ENCODE peak calls at places on chromosomes 6 and 20, in ten cellular contexts. T is H9; W is nephron progenitor cell; O is cardiac fibroblast; C is SHP77; K is natural killer cell treated with Interleukin-12 subunit alpha and Interleukin-12 subunit beta and Interleukin-15 and Interleukin-18, amount 100 ng/mL, for 72 hours; S is omental fat pad; Y is stimulated activated naive CD4-positive, alpha-beta T cell; P is activated CD4-positive, alpha-beta T cell treated with anti-CD3 and anti-CD28 coated beads for 36 hours; E is NCI-H1092. N is an unnamed sample.

GRCh38 chr6:130470777-130471176 is 105.0 kb downstream of the TMEM200A start:
- DNase-seq in T (no peak), W (no peak), O (no peak), C (no peak), K (no peak), S (no peak), Y (no peak), P (no peak), E (no peak), N (no peak)

GRCh38 chr20:36121981-36122930 is 32.3 kb upstream of the EPB41L1 start:
- DNase-seq in T (no peak), W (no peak), O (no peak), C (no peak), K (no peak), S (no peak), Y (no peak), P (no peak), E (no peak), N (no peak)

GRCh38 chr6:77466055-77467028 is 3.1 kb upstream of the HTR1B start:
- DNase-seq in T (peak), W (peak), O (peak), C (peak), K (no peak), S (no peak), Y (no peak), P (peak), E (no peak), N (no peak)

GRCh38 chr6:37967651-37968050 is 148.1 kb downstream of the ZFAND3 start:
- DNase-seq in T (no peak), W (no peak), O (no peak), C (no peak), K (no peak), S (no peak), Y (no peak), P (no peak), E (no peak), N (no peak)

GRCh38 chr20:4041748-4042411 is 26.5 kb upstream of the RNF24 start:
- DNase-seq in T (no peak), W (no peak), O (peak), C (peak), K (no peak), S (peak), Y (no peak), P (no peak), E (no peak), N (no peak)

GRCh38 chr6:74137910-74138309 is 441.9 kb downstream of the CD109 start:
- DNase-seq in T (no peak), W (no peak), O (peak), C (no peak), K (no peak), S (no peak), Y (no peak), P (no peak), E (no peak), N (no peak)

GRCh38 chr6:151313060-151313459 is 73.3 kb downstream of the AKAP12 start:
- DNase-seq in T (peak), W (no peak), O (peak), C (no peak), K (no peak), S (no peak), Y (no peak), P (no peak), E (peak), N (peak)

GRCh38 chr20:62305149-62305764 is 2.5 kb downstream of the ADRM1 start:
- DNase-seq in T (no peak), W (no peak), O (peak), C (no peak), K (no peak), S (no peak), Y (no peak), P (no peak), E (no peak), N (no peak)

GRCh38 chr20:23679448-23680092 is 9.3 kb downstream of the CST4 start:
- DNase-seq in T (peak), W (no peak), O (no peak), C (no peak), K (no peak), S (no peak), Y (no peak), P (no peak), E (no peak), N (no peak)

GRCh38 chr6:107822154-107823046 is 1.7 kb downstream of the SCML4 start:
- DNase-seq in T (no peak), W (no peak), O (no peak), C (no peak), K (peak), S (no peak), Y (peak), P (peak), E (no peak), N (no peak)

GRCh38 chr6:159328052-159328451 is 158.9 kb downstream of the FNDC1 start:
- DNase-seq in T (no peak), W (no peak), O (no peak), C (no peak), K (no peak), S (no peak), Y (no peak), P (no peak), E (no peak), N (no peak)

GRCh38 chr6:126804255-126805064 is 314.0 kb upstream of the RSPO3 start:
- DNase-seq in T (no peak), W (peak), O (peak), C (peak), K (no peak), S (no peak), Y (no peak), P (peak), E (peak), N (no peak)

GRCh38 chr6:14396826-14397517 is 279.4 kb downstream of the CD83 start:
- DNase-seq in T (peak), W (peak), O (peak), C (no peak), K (no peak), S (no peak), Y (no peak), P (peak), E (no peak), N (no peak)

GRCh38 chr6:158897236-158897635 is 78.1 kb upstream of the EZR start:
- DNase-seq in T (no peak), W (no peak), O (no peak), C (no peak), K (no peak), S (no peak), Y (no peak), P (no peak), E (no peak), N (no peak)

GRCh38 chr20:432208-432607 is 24.1 kb downstream of the RBCK1 start:
- DNase-seq in T (no peak), W (no peak), O (no peak), C (no peak), K (no peak), S (no peak), Y (no peak), P (no peak), E (no peak), N (no peak)

GRCh38 chr6:1678201-1678600 is 68.5 kb downstream of the FOXC1 start:
- DNase-seq in T (no peak), W (no peak), O (no peak), C (peak), K (no peak), S (no peak), Y (no peak), P (no peak), E (peak), N (no peak)

GRCh38 chr6:31559958-31560696 is 12.0 kb upstream of the LTA start:
- DNase-seq in T (no peak), W (no peak), O (peak), C (no peak), K (peak), S (no peak), Y (no peak), P (peak), E (no peak), N (no peak)

GRCh38 chr20:54343073-54343472 is 132.3 kb upstream of the DOK5 start:
- DNase-seq in T (no peak), W (no peak), O (no peak), C (no peak), K (no peak), S (no peak), Y (no peak), P (no peak), E (no peak), N (no peak)

GRCh38 chr6:33949877-33950831 is 146.4 kb upstream of the MLN start:
- DNase-seq in T (no peak), W (no peak), O (no peak), C (no peak), K (no peak), S (no peak), Y (no peak), P (no peak), E (no peak), N (peak)

GRCh38 chr6:152941746-152942145 is 41.1 kb downstream of the FBXO5 start:
- DNase-seq in T (no peak), W (no peak), O (no peak), C (no peak), K (no peak), S (no peak), Y (no peak), P (no peak), E (no peak), N (no peak)

GRCh38 chr6:152399409-152399808 is 237.8 kb downstream of the SYNE1 start:
- DNase-seq in T (no peak), W (no peak), O (no peak), C (no peak), K (no peak), S (no peak), Y (no peak), P (no peak), E (no peak), N (no peak)

GRCh38 chr6:7243188-7243942 is 69.6 kb downstream of the SSR1 start:
- DNase-seq in T (peak), W (peak), O (peak), C (peak), K (peak), S (no peak), Y (peak), P (peak), E (peak), N (no peak)

GRCh38 chr6:158414900-158415299 is 102.6 kb downstream of the TULP4 start:
- DNase-seq in T (no peak), W (no peak), O (peak), C (no peak), K (no peak), S (no peak), Y (no peak), P (no peak), E (no peak), N (no peak)

GRCh38 chr20:38563802-38564431 is 17.1 kb upstream of the ADIG start:
- DNase-seq in T (no peak), W (no peak), O (no peak), C (no peak), K (no peak), S (no peak), Y (no peak), P (no peak), E (no peak), N (no peak)

GRCh38 chr20:62339647-62340062 is 27.5 kb downstream of the LAMA5 start:
- DNase-seq in T (no peak), W (no peak), O (no peak), C (no peak), K (no peak), S (no peak), Y (no peak), P (no peak), E (no peak), N (no peak)

GRCh38 chr6:2197177-2197671 is 48.2 kb downstream of the GMDS start:
- DNase-seq in T (no peak), W (no peak), O (peak), C (no peak), K (no peak), S (no peak), Y (no peak), P (no peak), E (no peak), N (no peak)

GRCh38 chr6:16539086-16539931 is 222.0 kb downstream of the ATXN1 start:
- DNase-seq in T (no peak), W (no peak), O (no peak), C (no peak), K (no peak), S (no peak), Y (no peak), P (no peak), E (no peak), N (no peak)

GRCh38 chr20:3248167-3248992 is 9.4 kb upstream of the SLC4A11 start:
- DNase-seq in T (peak), W (peak), O (peak), C (no peak), K (peak), S (no peak), Y (no peak), P (peak), E (peak), N (no peak)

GRCh38 chr6:79269877-79270276 is 35.4 kb upstream of the HMGN3 start:
- DNase-seq in T (no peak), W (no peak), O (peak), C (no peak), K (no peak), S (no peak), Y (no peak), P (no peak), E (no peak), N (no peak)

GRCh38 chr6:44820366-44821158 is 433.1 kb downstream of the CDC5L start:
- DNase-seq in T (no peak), W (no peak), O (peak), C (no peak), K (no peak), S (no peak), Y (no peak), P (no peak), E (no peak), N (no peak)

GRCh38 chr6:122997541-122998150 is 1.6 kb downstream of the CLVS2 start:
- DNase-seq in T (no peak), W (no peak), O (no peak), C (no peak), K (no peak), S (no peak), Y (no peak), P (no peak), E (no peak), N (no peak)

N was measured in NCI-H2107.